ENCODE peak calls at places on chromosomes 16 and 17, in five cellular contexts. B, U, A, L and D are unnamed samples.

GRCh38 chr17:27807567-27808470 is 7.5 kb upstream of the NOS2 start:
- DNase-seq in A (peak), U (peak), B (peak), L (no peak), D (peak)

GRCh38 chr16:10987361-10988163 is 43.2 kb downstream of the CLEC16A start:
- DNase-seq in L (no peak), B (no peak), A (no peak), U (no peak), D (no peak)

GRCh38 chr17:81959362-81960129 is 1.4 kb downstream of the NOTUM start:
- DNase-seq in B (peak), U (no peak), A (peak), L (peak), D (no peak)

GRCh38 chr17:28908640-28909098 is 5.8 kb upstream of the DHRS13 start:
- DNase-seq in A (no peak), L (no peak), B (no peak), U (no peak), D (no peak)

GRCh38 chr17:57940653-57941329 is 14.4 kb downstream of the CUEDC1 start:
- DNase-seq in B (no peak), U (no peak), L (no peak), A (no peak), D (peak)

GRCh38 chr17:12047977-12048376 is 27.3 kb downstream of the MAP2K4 start:
- DNase-seq in B (no peak), L (no peak), U (no peak), A (no peak), D (no peak)

GRCh38 chr16:7185689-7186088 is 147.0 kb upstream of the RBFOX1 start:
- DNase-seq in L (no peak), B (no peak), A (no peak), U (no peak), D (peak)

GRCh38 chr17:37399404-37399803 is 7.2 kb downstream of the ACACA start:
- DNase-seq in U (no peak), B (no peak), A (no peak), L (no peak), D (no peak)

GRCh38 chr17:44830359-44831269 is 527 bp upstream of the GJC1 start:
- DNase-seq in B (no peak), L (peak), U (no peak), A (no peak), D (peak)

GRCh38 chr17:68199837-68200688 is 47.8 kb upstream of the AMZ2 start:
- DNase-seq in A (no peak), B (no peak), U (no peak), L (no peak), D (peak)

GRCh38 chr17:49514374-49514738 is 19.3 kb downstream of the NGFR start:
- DNase-seq in U (no peak), B (no peak), L (peak), A (no peak), D (no peak)

GRCh38 chr17:82338858-82339633 is 5.5 kb upstream of the SECTM1 start:
- DNase-seq in U (no peak), L (peak), B (no peak), A (no peak), D (peak)

GRCh38 chr17:72771734-72772133 is 320.8 kb downstream of the SLC39A11 start:
- DNase-seq in A (no peak), L (peak), B (no peak), U (no peak), D (no peak)

GRCh38 chr17:37813753-37814152 is 68.9 kb upstream of the HNF1B start:
- DNase-seq in L (peak), U (no peak), B (no peak), A (no peak), D (peak)

GRCh38 chr16:81283044-81283443 is 31.7 kb upstream of the GAN start:
- DNase-seq in U (no peak), B (no peak), L (no peak), A (no peak), D (no peak)